ENCODE peak calls at places on chromosomes 12 and 14, in seven cellular contexts. T, W, J, U, B, Y and D are unnamed samples.
A peak's percentile ranks its signal among the peaks of the same experiment; 100 is the strongest.

GRCh38 chr12:109679716-109680520 is 33.7 kb upstream of the FAM222A start:
- DNase-seq in Y (no peak), J (no peak), U (no peak), T (no peak), W (no peak), B (no peak), D (no peak)

GRCh38 chr12:94046626-94047410 is 101.6 kb upstream of the PLXNC1 start:
- DNase-seq in Y (peak; percentile 61), U (no peak), T (no peak), W (no peak), B (no peak), J (no peak), D (no peak)

GRCh38 chr12:32431025-32431424 is 31.7 kb downstream of the FGD4 start:
- DNase-seq in B (no peak), T (no peak), W (no peak), J (no peak), Y (no peak), U (no peak), D (no peak)

GRCh38 chr14:93114068-93114710 is 1.5 kb downstream of the ITPK1 start:
- DNase-seq in T (peak; percentile 26), U (no peak), B (no peak), Y (peak; percentile 11), W (no peak), J (no peak), D (no peak)

GRCh38 chr12:12925383-12925782 is 26.6 kb downstream of the GPRC5D start:
- DNase-seq in W (no peak), U (no peak), B (no peak), J (no peak), T (no peak), Y (no peak), D (no peak)

GRCh38 chr12:76260390-76260748 is 87.8 kb downstream of the BBS10 start:
- DNase-seq in T (no peak), B (no peak), J (no peak), W (no peak), Y (no peak), U (no peak), D (no peak)

GRCh38 chr12:29299613-29300012 is 81.4 kb downstream of the ERGIC2 start:
- DNase-seq in U (no peak), W (no peak), T (no peak), B (no peak), Y (no peak), J (no peak), D (no peak)

GRCh38 chr12:114902665-114903393 is 218.9 kb upstream of the TBX3 start:
- DNase-seq in Y (peak; percentile 71), U (no peak), B (no peak), T (no peak), J (no peak), W (peak; percentile 80), D (no peak)

GRCh38 chr12:96985515-96986362 is 78.7 kb downstream of the NEDD1 start:
- DNase-seq in Y (peak; percentile 49), J (peak; percentile 57), W (no peak), T (peak; percentile 66), U (no peak), B (peak; percentile 49), D (peak; percentile 9)

GRCh38 chr14:99748529-99748928 is 44.7 kb upstream of the EML1 start:
- DNase-seq in W (no peak), B (no peak), U (no peak), J (no peak), Y (no peak), T (no peak), D (no peak)

GRCh38 chr12:219891-220352 is 6.0 kb upstream of the SLC6A12 start:
- DNase-seq in J (peak; percentile 76), B (peak; percentile 28), Y (peak; percentile 87), T (peak; percentile 94), U (peak; percentile 53), W (no peak), D (peak; percentile 4)

DNA sequence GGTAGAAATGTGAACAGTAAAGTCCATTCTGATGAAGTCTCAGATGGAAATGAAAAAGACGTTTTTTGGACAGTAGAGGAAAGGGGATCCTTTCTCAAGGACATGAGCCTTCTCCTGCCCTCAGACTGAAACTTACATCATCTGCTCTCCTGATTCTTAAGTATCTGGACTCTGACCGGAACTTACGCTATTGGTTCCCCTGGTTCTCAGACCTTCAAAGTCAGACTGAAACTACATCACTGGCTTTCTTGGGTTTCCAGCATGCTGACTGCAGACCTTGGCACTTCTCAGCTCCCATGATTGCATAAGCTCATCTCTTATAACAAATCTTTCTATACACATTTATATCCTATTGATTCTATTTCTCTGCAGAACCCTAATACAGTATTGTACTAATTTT is 291.0 kb downstream of the SNAPC1 start:
- DNase-seq in B (no peak), W (no peak), U (no peak), Y (no peak), J (no peak), T (no peak), D (no peak)
- H3K4me3 ChIP-seq in B (no peak overlapping the region), W (no peak overlapping the region), U (no peak overlapping the region), Y (no peak overlapping the region), J (no peak overlapping the region), T (no peak overlapping the region), D (no peak overlapping the region)

GRCh38 chr12:57735952-57736742 is 2.4 kb downstream of the AGAP2 start:
- DNase-seq in J (no peak), Y (peak; percentile 56), T (peak; percentile 80), U (no peak), B (no peak), W (no peak), D (no peak)
- H3K4me3 ChIP-seq in J (no peak overlapping the region), Y (no peak overlapping the region), T (peak overlapping the region; percentile 44), U (no peak overlapping the region), B (no peak overlapping the region), W (peak overlapping the region; percentile 22), D (no peak overlapping the region)

GRCh38 chr14:69879175-69880047 is at the start of gene SMOC1:
- DNase-seq in B (no peak), Y (peak; percentile 80), U (peak; percentile 58), T (peak; percentile 95), W (no peak), J (peak; percentile 57), D (no peak)
- H3K4me3 ChIP-seq in B (no peak within 1 kb of the TSS), Y (peak within 1 kb of the TSS; percentile 42), U (peak within 1 kb of the TSS; percentile 59), T (peak within 1 kb of the TSS; percentile 94), W (no peak within 1 kb of the TSS), J (peak within 1 kb of the TSS; percentile 23), D (no peak within 1 kb of the TSS)

GRCh38 chr14:68266998-68267397 is 447.4 kb downstream of the RAD51B start:
- DNase-seq in W (no peak), T (no peak), Y (no peak), U (no peak), J (peak; percentile 50), B (no peak), D (no peak)

GRCh38 chr14:68269136-68269535 is 449.6 kb downstream of the RAD51B start:
- DNase-seq in J (no peak), B (no peak), W (no peak), U (no peak), T (no peak), Y (no peak), D (no peak)

GRCh38 chr14:68268197-68268596 is 448.6 kb downstream of the RAD51B start:
- DNase-seq in Y (no peak), J (peak; percentile 83), U (no peak), T (no peak), W (no peak), B (no peak), D (no peak)

GRCh38 chr14:68270342-68270741 is 450.8 kb downstream of the RAD51B start:
- DNase-seq in J (no peak), U (no peak), B (no peak), W (no peak), T (no peak), Y (no peak), D (no peak)

DNA sequence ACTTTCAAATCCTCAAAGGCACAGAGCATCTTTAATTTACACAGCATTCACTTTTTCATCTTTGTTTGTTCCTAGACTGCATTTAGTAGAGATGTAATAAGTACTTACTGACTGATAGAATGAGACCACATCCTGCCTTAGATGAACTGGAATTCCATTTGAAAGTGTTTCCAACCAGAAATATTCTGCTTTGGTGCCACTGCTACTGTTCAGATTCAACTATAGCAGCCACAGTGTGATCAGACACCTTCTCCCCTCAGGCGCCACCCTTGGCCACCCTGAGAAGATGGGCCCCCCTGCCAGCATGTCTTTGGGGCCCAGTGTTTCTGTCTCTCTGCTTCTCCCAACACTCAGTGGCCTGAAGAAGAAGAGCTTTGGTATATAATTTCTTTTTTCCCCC is 449.1 kb downstream of the RAD51B start:
- DNase-seq in Y (no peak), T (no peak), B (peak; percentile 41), W (no peak), J (peak; percentile 52), U (no peak), D (no peak)
- H3K4me3 ChIP-seq in Y (no peak overlapping the region), T (no peak overlapping the region), B (no peak overlapping the region), W (no peak overlapping the region), J (no peak overlapping the region), U (no peak overlapping the region), D (no peak overlapping the region)

GRCh38 chr14:67409461-67409860 is 2.5 kb downstream of the PLEK2 start:
- DNase-seq in W (no peak), Y (peak; percentile 15), U (no peak), J (no peak), B (no peak), T (no peak), D (no peak)

GRCh38 chr14:67413806-67414769 is 2.1 kb upstream of the PLEK2 start:
- DNase-seq in B (no peak), W (peak; percentile 20), J (no peak), U (no peak), T (no peak), Y (peak; percentile 51), D (no peak)

GRCh38 chr14:67411820-67412421 is at the start of gene PLEK2:
- DNase-seq in B (peak; percentile 69), Y (peak; percentile 38), W (no peak), U (no peak), T (no peak), J (no peak), D (peak; percentile 27)

GRCh38 chr14:67410313-67410712 is 1.7 kb downstream of the PLEK2 start:
- DNase-seq in T (no peak), J (no peak), U (no peak), Y (peak; percentile 26), B (no peak), W (no peak), D (no peak)

GRCh38 chr14:67411375-67411774 is 590 bp downstream of the PLEK2 start:
- DNase-seq in U (no peak), J (no peak), Y (no peak), W (no peak), T (no peak), B (no peak), D (no peak)
- H3K4me3 ChIP-seq in U (peak overlapping the region; percentile 29), J (no peak overlapping the region), Y (no peak overlapping the region), W (peak overlapping the region; percentile 46), T (no peak overlapping the region), B (no peak overlapping the region), D (no peak overlapping the region)

DNA sequence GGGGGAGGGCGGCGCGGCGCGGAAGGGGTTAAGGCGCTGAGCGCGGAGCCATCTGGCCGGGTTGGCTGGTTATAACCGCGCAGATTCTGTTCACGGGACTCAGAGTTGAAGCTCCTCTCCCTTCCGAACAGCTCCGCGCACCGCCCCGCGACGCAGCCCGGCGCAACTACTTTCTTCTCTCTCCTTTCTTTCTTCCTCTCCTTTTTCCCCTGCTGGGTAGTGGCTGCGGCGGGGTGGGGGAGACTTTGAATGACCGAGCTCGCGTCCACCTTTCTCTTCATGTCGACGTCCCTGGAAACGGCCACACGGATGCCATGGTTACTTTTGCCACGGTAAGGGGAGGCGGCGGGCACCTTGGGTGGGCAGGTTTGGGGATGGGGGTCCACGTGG is at the start of gene NTF3:
- DNase-seq in U (no peak), W (no peak), T (peak; percentile 79), J (no peak), Y (peak; percentile 74), B (no peak), D (no peak)
- H3K4me3 ChIP-seq in U (peak within 1 kb of the TSS; percentile 76), W (peak within 1 kb of the TSS; percentile 87), T (peak within 1 kb of the TSS; percentile 88), J (no peak within 1 kb of the TSS), Y (peak within 1 kb of the TSS; percentile 93), B (no peak within 1 kb of the TSS), D (no peak within 1 kb of the TSS)